ENCODE peak calls at places on chromosomes 1 and 21, in eight cellular contexts. C is HFF-Myc, X is AG10803, P is WTC11, O is foreskin fibroblast, W is pons, M is tibial nerve, S is NCI-H1092 treated with DMSO at 0.1 percent for 48 hours. J is an unnamed sample.

GRCh38 chr1:78214334-78214733 is 168.6 kb downstream of the GIPC2 start:
- DNase-seq in S (no peak), X (no peak), P (no peak), O (no peak), C (no peak), M (no peak), W (no peak), J (no peak)

GRCh38 chr1:202998836-202999750 is 8.1 kb upstream of the TMEM183A start:
- DNase-seq in O (peak), X (peak), W (peak), C (peak), S (peak), P (peak), M (peak), J (peak)

GRCh38 chr1:117638759-117639158 is 32.9 kb downstream of the TENT5C start:
- DNase-seq in S (peak), O (no peak), X (no peak), P (no peak), C (no peak), M (no peak), W (no peak), J (no peak)

GRCh38 chr1:78168306-78168705 is 122.5 kb downstream of the GIPC2 start:
- DNase-seq in S (no peak), O (peak), M (no peak), W (no peak), X (peak), C (no peak), P (no peak), J (no peak)

GRCh38 chr1:99264201-99265021 is at the start of gene PLPPR4:
- DNase-seq in X (peak), M (no peak), S (peak), C (no peak), W (no peak), P (peak), O (peak), J (no peak)

GRCh38 chr1:57963545-57963944 is 539.7 kb upstream of the DAB1 start:
- DNase-seq in W (no peak), P (no peak), C (no peak), S (peak), M (no peak), X (no peak), O (no peak), J (no peak)

GRCh38 chr1:220876511-220877347 is 2.5 kb upstream of the HLX start:
- DNase-seq in C (no peak), M (no peak), O (no peak), W (peak), P (peak), X (no peak), S (no peak), J (no peak)

GRCh38 chr1:47437518-47438320 is at the start of gene FOXD2:
- DNase-seq in P (peak), C (no peak), S (peak), X (peak), M (peak), O (peak), W (peak), J (peak)

GRCh38 chr1:22607154-22607553 is 29.3 kb upstream of the C1QA start:
- DNase-seq in O (peak), X (no peak), C (no peak), S (no peak), W (no peak), P (peak), M (no peak), J (no peak)

GRCh38 chr1:31483012-31483946 is 70.3 kb downstream of the SERINC2 start:
- DNase-seq in O (peak), P (no peak), X (peak), C (peak), S (no peak), M (no peak), W (peak), J (peak)

GRCh38 chr1:227948493-227949260 is 945 bp upstream of the WNT9A start:
- DNase-seq in C (no peak), X (no peak), S (no peak), O (no peak), M (no peak), P (no peak), W (no peak), J (no peak)

GRCh38 chr1:94846286-94846685 is 26.1 kb downstream of the SLC44A3 start:
- DNase-seq in P (no peak), S (no peak), X (no peak), O (no peak), M (no peak), W (no peak), C (no peak), J (no peak)

GRCh38 chr1:12622506-12622905 is 4.5 kb upstream of the DHRS3 start:
- DNase-seq in M (no peak), W (no peak), S (peak), P (no peak), O (no peak), C (no peak), X (no peak), J (no peak)

GRCh38 chr1:83889707-83890106 is 109.2 kb downstream of the TTLL7 start:
- DNase-seq in W (no peak), C (no peak), X (no peak), O (peak), M (no peak), S (no peak), P (no peak), J (no peak)

GRCh38 chr1:152539901-152540300 is 25.6 kb downstream of the CRCT1 start:
- DNase-seq in O (no peak), X (no peak), W (no peak), P (no peak), C (no peak), S (no peak), M (no peak), J (no peak)

GRCh38 chr1:182264187-182264586 is 127.4 kb downstream of the GLUL start:
- DNase-seq in S (no peak), X (no peak), M (no peak), P (no peak), O (no peak), W (no peak), C (no peak), J (no peak)

GRCh38 chr21:32569261-32570230 is 15.8 kb downstream of the TCP10L start:
- DNase-seq in S (peak), X (peak), C (peak), W (peak), P (peak), O (peak), M (peak), J (peak)

GRCh38 chr1:203145321-203146041 is 18.0 kb downstream of the ADORA1 start:
- DNase-seq in X (no peak), O (no peak), M (no peak), C (no peak), P (no peak), W (no peak), S (no peak), J (no peak)

GRCh38 chr1:209368864-209369598 is 214.5 kb upstream of the CAMK1G start:
- DNase-seq in P (no peak), S (no peak), W (peak), M (no peak), O (peak), C (peak), X (peak), J (peak)

GRCh38 chr1:204254031-204254661 is 40.4 kb upstream of the GOLT1A start:
- DNase-seq in O (peak), M (peak), C (no peak), P (no peak), X (peak), W (no peak), S (no peak), J (peak)

GRCh38 chr21:41754481-41754891 is 12.4 kb downstream of the RIPK4 start:
- DNase-seq in C (no peak), O (no peak), W (no peak), M (no peak), X (no peak), S (no peak), P (peak), J (no peak)

GRCh38 chr1:203652718-203653461 is 26.3 kb downstream of the ATP2B4 start:
- DNase-seq in O (no peak), W (no peak), S (no peak), C (no peak), P (no peak), X (no peak), M (no peak), J (no peak)

GRCh38 chr1:154349121-154349520 is 23.8 kb downstream of the ATP8B2 start:
- DNase-seq in O (no peak), C (no peak), W (no peak), P (no peak), X (no peak), S (no peak), M (no peak), J (no peak)

GRCh38 chr1:232529747-232530146 is 100.2 kb downstream of the SIPA1L2 start:
- DNase-seq in X (no peak), S (no peak), M (no peak), C (no peak), P (no peak), W (no peak), O (no peak), J (no peak)

GRCh38 chr1:36125129-36125991 is at the start of gene COL8A2:
- DNase-seq in X (no peak), W (no peak), S (no peak), O (peak), C (no peak), P (peak), M (no peak), J (no peak)

GRCh38 chr1:209825591-209826433 is 2.0 kb upstream of the UTP25 start:
- DNase-seq in X (no peak), P (no peak), C (no peak), W (no peak), S (no peak), M (no peak), O (no peak), J (no peak)

GRCh38 chr1:213418268-213419068 is 367.4 kb downstream of the RPS6KC1 start:
- DNase-seq in P (peak), O (no peak), M (no peak), W (no peak), X (no peak), C (no peak), S (no peak), J (no peak)

GRCh38 chr1:200392625-200393185 is 17.1 kb downstream of the ZNF281 start:
- DNase-seq in M (no peak), W (no peak), S (no peak), X (no peak), P (no peak), O (peak), C (no peak), J (no peak)

GRCh38 chr21:45971487-45972352 is 9.8 kb upstream of the COL6A1 start:
- DNase-seq in M (no peak), C (peak), X (peak), W (no peak), P (no peak), O (peak), S (no peak), J (peak)

GRCh38 chr21:46661211-46661625 is 25.7 kb downstream of the PRMT2 start:
- DNase-seq in M (peak), O (peak), C (peak), X (peak), W (peak), P (peak), S (peak), J (peak)

GRCh38 chr1:100455478-100456072 is 82.4 kb upstream of the GPR88 start:
- DNase-seq in M (no peak), O (peak), P (no peak), X (peak), S (peak), W (peak), C (no peak), J (no peak)